ENCODE peak calls at places on chromosomes 2 and 18, in ten cellular contexts. S is GM12878, V is HepG2, C is HCT116, L is suprapubic skin, Y is sigmoid colon, Q is Panc1, J is breast epithelium, H is prostate gland, G is stomach. O is an unnamed sample.

GRCh38 chr18:56890632-56891031 is 239.5 kb downstream of the WDR7 start:
- DNase-seq in H (no peak), Y (no peak), L (no peak), Q (peak; percentile 80), G (no peak), C (no peak), J (no peak), S (no peak), V (peak; percentile 68), O (no peak)

GRCh38 chr2:206515580-206515979 is 72.2 kb downstream of the ADAM23 start:
- DNase-seq in V (no peak), G (no peak), Q (no peak), Y (no peak), H (no peak), C (no peak), S (no peak), L (no peak), J (no peak), O (no peak)

GRCh38 chr2:8389373-8390108 is 292.3 kb upstream of the ID2 start:
- DNase-seq in C (no peak), L (no peak), V (no peak), H (no peak), Y (no peak), J (no peak), S (no peak), Q (no peak), G (no peak), O (no peak)

GRCh38 chr18:38359258-38359657 is 793.7 kb upstream of the CELF4 start:
- DNase-seq in Q (no peak), Y (no peak), V (no peak), L (no peak), S (no peak), C (no peak), G (no peak), J (no peak), H (no peak), O (no peak)

GRCh38 chr2:63763336-63764056 is 78.2 kb upstream of the UGP2 start:
- DNase-seq in Q (no peak), L (no peak), G (no peak), Y (no peak), J (no peak), S (no peak), H (no peak), V (no peak), C (no peak), O (no peak)

GRCh38 chr2:190213441-190214335 is 105.9 kb downstream of the HIBCH start:
- DNase-seq in L (no peak), Y (no peak), S (no peak), C (no peak), G (no peak), Q (no peak), J (no peak), H (no peak), V (no peak), O (no peak)

GRCh38 chr2:234444242-234444641 is 52.6 kb downstream of the ARL4C start:
- DNase-seq in S (no peak), L (no peak), J (no peak), Y (no peak), C (no peak), Q (no peak), H (no peak), V (no peak), G (no peak), O (no peak)

GRCh38 chr2:88181511-88181910 is 11.4 kb downstream of the THNSL2 start:
- DNase-seq in S (no peak), Q (no peak), G (no peak), V (no peak), L (no peak), H (no peak), Y (no peak), C (no peak), J (no peak), O (no peak)

GRCh38 chr2:72024451-72025175 is 123.0 kb downstream of the CYP26B1 start:
- DNase-seq in J (no peak), G (peak; percentile 24), H (no peak), Q (no peak), L (peak; percentile 67), S (no peak), C (no peak), V (no peak), Y (no peak), O (no peak)

DNA sequence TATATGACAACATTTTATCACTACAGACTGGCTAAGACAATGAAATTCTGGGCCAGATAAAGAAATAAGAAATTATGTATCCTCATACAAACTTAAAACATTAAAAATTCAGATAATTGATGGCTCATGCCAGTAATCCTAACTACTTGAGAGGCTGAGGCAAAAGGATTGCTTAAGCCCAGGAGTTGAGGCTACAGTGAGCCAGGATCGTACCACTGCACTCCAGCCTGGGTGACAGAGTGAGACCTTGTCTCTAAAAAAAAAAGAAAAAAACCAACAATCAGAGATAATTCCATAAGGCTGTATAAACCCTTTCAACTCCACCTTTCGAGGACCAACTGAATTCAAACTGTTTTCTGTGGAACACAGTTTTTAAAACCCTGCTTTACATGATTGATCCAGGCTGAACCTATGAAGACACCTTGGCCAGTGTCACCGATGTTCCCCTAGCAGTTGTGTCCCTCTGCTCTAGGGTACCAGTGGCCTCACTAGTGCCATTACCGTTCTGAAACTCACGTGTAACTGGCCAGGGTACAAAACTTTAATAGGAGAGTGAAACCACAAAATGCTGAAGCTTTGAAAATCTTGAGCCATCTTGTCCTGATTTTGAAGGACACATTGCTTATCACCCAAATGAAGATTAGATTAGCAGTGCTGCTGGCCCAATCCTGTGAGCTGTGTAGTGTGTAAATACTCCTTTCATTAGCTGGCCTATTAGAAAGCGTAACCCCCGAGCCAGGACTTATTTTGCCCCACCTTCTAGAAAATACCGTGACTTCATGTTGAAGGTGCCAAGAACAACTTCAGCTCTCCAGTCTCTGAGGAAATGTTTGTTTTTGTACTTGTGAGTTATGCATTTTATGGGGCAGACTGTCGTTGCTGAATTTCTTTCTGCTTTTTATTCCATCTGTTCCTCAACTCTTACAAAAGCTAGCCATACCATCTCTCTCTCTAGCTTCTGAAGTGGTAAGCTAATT is 148.0 kb upstream of the MAP3K20 start:
- DNase-seq in G (peak; percentile 64), C (no peak), Q (no peak), H (peak; percentile 73), Y (peak; percentile 69), S (no peak), V (no peak), J (no peak), L (no peak), O (no peak)
- TF ChIP-seq POLR2AphosphoS5 in G (no peak), C (no peak), Q (no peak), H (peak; percentile 91), Y (peak; percentile 14), S (no peak), V (no peak), J (no peak), L (no peak), O (no peak)

GRCh38 chr2:218722876-218723477 is 12.3 kb downstream of the TTLL4 start:
- DNase-seq in Y (no peak), Q (no peak), J (no peak), S (no peak), C (no peak), L (no peak), V (no peak), G (no peak), H (no peak), O (no peak)

GRCh38 chr2:218732052-218732760 is 21.6 kb downstream of the TTLL4 start:
- DNase-seq in G (no peak), H (no peak), Y (no peak), C (no peak), V (peak; percentile 35), J (no peak), Q (no peak), L (no peak), S (no peak), O (no peak)

GRCh38 chr2:218726004-218726574 is 15.5 kb downstream of the TTLL4 start:
- DNase-seq in G (no peak), J (no peak), Y (no peak), C (no peak), S (no peak), Q (no peak), H (no peak), V (no peak), L (no peak), O (no peak)

GRCh38 chr2:218732761-218733158 is 22.1 kb downstream of the TTLL4 start:
- DNase-seq in H (no peak), J (no peak), G (no peak), L (no peak), Q (no peak), C (no peak), V (no peak), S (no peak), Y (no peak), O (no peak)

GRCh38 chr2:218727502-218728165 is 17.0 kb downstream of the TTLL4 start:
- DNase-seq in V (peak; percentile 66), Q (no peak), G (no peak), L (no peak), Y (no peak), S (no peak), J (no peak), C (no peak), H (no peak), O (no peak)
- TF ChIP-seq CTCF in V (peak; percentile 77), Q (peak; percentile 54), G (no peak), L (peak; percentile 17), Y (no peak), S (peak; percentile 36), J (peak; percentile 50), C (peak; percentile 58), H (peak; percentile 59), O (peak; percentile 46)

GRCh38 chr18:78519394-78520062 is 460.1 kb upstream of the SALL3 start:
- DNase-seq in L (peak; percentile 44), J (no peak), C (no peak), Y (no peak), S (no peak), G (peak; percentile 7), H (no peak), V (no peak), Q (no peak), O (no peak)

GRCh38 chr18:78517328-78517727 is 462.3 kb upstream of the SALL3 start:
- DNase-seq in L (no peak), V (no peak), Y (no peak), S (no peak), Q (no peak), J (no peak), C (no peak), G (peak; percentile 7), H (no peak), O (no peak)

GRCh38 chr18:78514910-78515670 is 464.5 kb upstream of the SALL3 start:
- DNase-seq in S (no peak), J (no peak), H (no peak), C (no peak), Y (no peak), V (no peak), L (peak; percentile 54), Q (no peak), G (peak; percentile 16), O (no peak)

GRCh38 chr18:78518805-78519204 is 460.8 kb upstream of the SALL3 start:
- DNase-seq in Y (peak; percentile 60), S (no peak), G (peak; percentile 10), Q (no peak), L (peak; percentile 50), V (no peak), J (no peak), H (no peak), C (no peak), O (no peak)

GRCh38 chr18:78517973-78518372 is 461.6 kb upstream of the SALL3 start:
- DNase-seq in V (no peak), Q (no peak), S (no peak), C (no peak), J (no peak), G (peak; percentile 10), L (no peak), H (no peak), Y (no peak), O (no peak)
- H3K9me3 ChIP-seq in V (no peaks in the 10 kb centered on the region), Q (no peaks in the 10 kb centered on the region), S (no peaks in the 10 kb centered on the region), C (no peaks in the 10 kb centered on the region), J (no peaks in the 10 kb centered on the region), G (no peaks in the 10 kb centered on the region), L (no peaks in the 10 kb centered on the region), H (no peaks in the 10 kb centered on the region), Y (no peaks in the 10 kb centered on the region), O (no peaks in the 10 kb centered on the region)

GRCh38 chr2:43082111-43082877 is 144.1 kb downstream of the ZFP36L2 start:
- DNase-seq in C (no peak), Q (no peak), S (no peak), Y (no peak), L (no peak), G (no peak), H (no peak), J (no peak), V (no peak), O (no peak)
- TF ChIP-seq POLR2AphosphoS5 in C (no peak), Q (no peak), S (no peak), Y (peak; percentile 93), L (no peak), G (no peak), H (no peak), J (no peak), V (no peak), O (peak; percentile 85)

O was measured in transverse colon.